ENCODE peak calls at places on chromosomes 7 and 10, in eight cellular contexts. H is endothelial cell of umbilical vein, A is sigmoid colon, G is transverse colon, B is stomach, N is GM12878, I is breast epithelium, V is HCT116. R is an unnamed sample.

GRCh38 chr7:98613601-98614425 is 3.3 kb upstream of the NPTX2 start:
- DNase-seq in H (no peak), A (no peak), G (no peak), B (no peak), N (no peak), I (no peak), V (no peak), R (no peak)

GRCh38 chr7:11341285-11341944 is 367.7 kb downstream of the PHF14 start:
- DNase-seq in H (peak; percentile 14), A (no peak), G (no peak), B (no peak), N (no peak), I (no peak), V (peak; percentile 8), R (no peak)

GRCh38 chr10:79581044-79581443 is 20.8 kb upstream of the SFTPA2 start:
- DNase-seq in H (no peak), A (no peak), G (no peak), B (no peak), N (no peak), I (no peak), V (no peak), R (no peak)

GRCh38 chr10:104328636-104328915 is 9.7 kb downstream of the ITPRIP start:
- DNase-seq in H (no peak), A (no peak), G (no peak), B (no peak), N (no peak), I (no peak), V (no peak), R (no peak)

GRCh38 chr7:78265086-78265485 is 466.5 kb downstream of the PHTF2 start:
- DNase-seq in H (no peak), A (no peak), G (no peak), B (no peak), N (no peak), I (no peak), V (no peak), R (no peak)

GRCh38 chr7:140059288-140060242 is 3.2 kb downstream of the PARP12 start:
- DNase-seq in H (peak; percentile 95), A (no peak), G (peak; percentile 89), B (peak; percentile 95), N (no peak), I (no peak), V (peak; percentile 73), R (no peak)

GRCh38 chr7:158474488-158474887 is 113.1 kb downstream of the PTPRN2 start:
- DNase-seq in H (no peak), A (no peak), G (no peak), B (no peak), N (no peak), I (no peak), V (no peak), R (no peak)

GRCh38 chr7:159116581-159117339 is 27.9 kb downstream of the VIPR2 start:
- DNase-seq in H (no peak), A (no peak), G (no peak), B (no peak), N (no peak), I (peak; percentile 27), V (no peak), R (no peak)

GRCh38 chr7:1220958-1221745 is 11.5 kb upstream of the UNCX start:
- DNase-seq in H (no peak), A (no peak), G (no peak), B (no peak), N (no peak), I (no peak), V (no peak), R (no peak)

GRCh38 chr10:103812004-103812403 is 43.4 kb downstream of the SH3PXD2A start:
- DNase-seq in H (no peak), A (no peak), G (peak; percentile 83), B (peak; percentile 86), N (no peak), I (no peak), V (no peak), R (peak; percentile 61)

GRCh38 chr10:30039567-30039966 is 19.8 kb downstream of the JCAD start:
- DNase-seq in H (peak; percentile 36), A (no peak), G (no peak), B (no peak), N (no peak), I (no peak), V (no peak), R (no peak)

GRCh38 chr10:30040597-30040996 is 18.8 kb downstream of the JCAD start:
- DNase-seq in H (no peak), A (no peak), G (no peak), B (no peak), N (no peak), I (no peak), V (no peak), R (no peak)

GRCh38 chr10:30042820-30043219 is 16.6 kb downstream of the JCAD start:
- DNase-seq in H (no peak), A (no peak), G (no peak), B (no peak), N (no peak), I (no peak), V (no peak), R (no peak)

GRCh38 chr10:30039988-30040387 is 19.4 kb downstream of the JCAD start:
- DNase-seq in H (peak; percentile 35), A (no peak), G (no peak), B (no peak), N (no peak), I (no peak), V (no peak), R (no peak)

GRCh38 chr10:30041394-30042105 is 17.8 kb downstream of the JCAD start:
- DNase-seq in H (peak; percentile 96), A (no peak), G (no peak), B (no peak), N (no peak), I (no peak), V (no peak), R (no peak)
- TF ChIP-seq POLR2AphosphoS5 in H (peak; percentile 28), A (no peak), G (no peak), B (peak; percentile 26), N (no peak), I (no peak), V (no peak), R (no peak)

DNA sequence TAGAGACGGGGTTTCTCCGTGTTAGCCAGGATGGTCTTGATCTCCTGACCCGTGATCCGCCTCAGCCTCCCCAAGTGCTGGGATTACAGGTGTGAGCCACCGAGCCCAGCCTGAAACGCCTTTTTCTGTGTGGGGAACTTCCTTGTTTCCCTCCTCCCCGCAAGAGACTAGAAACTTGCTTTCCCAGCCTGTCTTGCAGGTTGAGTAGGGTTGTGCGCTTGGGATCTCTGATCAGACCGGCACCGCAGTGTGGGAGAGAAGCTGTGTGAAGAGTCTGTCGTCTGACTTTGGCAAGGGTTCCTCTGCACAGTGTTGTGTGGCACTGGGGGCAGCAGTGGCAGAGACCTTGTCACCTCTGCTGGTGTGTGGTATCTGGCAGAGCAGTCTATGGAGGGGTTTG is 28.9 kb downstream of the RBM17 start:
- DNase-seq in H (no peak), A (no peak), G (no peak), B (no peak), N (no peak), I (no peak), V (no peak), R (no peak)
- TF ChIP-seq POLR2A in H (no peak), A (no peak), G (no peak), B (no peak), N (peak; percentile 44), I (no peak), V (no peak), R (no peak)

DNA sequence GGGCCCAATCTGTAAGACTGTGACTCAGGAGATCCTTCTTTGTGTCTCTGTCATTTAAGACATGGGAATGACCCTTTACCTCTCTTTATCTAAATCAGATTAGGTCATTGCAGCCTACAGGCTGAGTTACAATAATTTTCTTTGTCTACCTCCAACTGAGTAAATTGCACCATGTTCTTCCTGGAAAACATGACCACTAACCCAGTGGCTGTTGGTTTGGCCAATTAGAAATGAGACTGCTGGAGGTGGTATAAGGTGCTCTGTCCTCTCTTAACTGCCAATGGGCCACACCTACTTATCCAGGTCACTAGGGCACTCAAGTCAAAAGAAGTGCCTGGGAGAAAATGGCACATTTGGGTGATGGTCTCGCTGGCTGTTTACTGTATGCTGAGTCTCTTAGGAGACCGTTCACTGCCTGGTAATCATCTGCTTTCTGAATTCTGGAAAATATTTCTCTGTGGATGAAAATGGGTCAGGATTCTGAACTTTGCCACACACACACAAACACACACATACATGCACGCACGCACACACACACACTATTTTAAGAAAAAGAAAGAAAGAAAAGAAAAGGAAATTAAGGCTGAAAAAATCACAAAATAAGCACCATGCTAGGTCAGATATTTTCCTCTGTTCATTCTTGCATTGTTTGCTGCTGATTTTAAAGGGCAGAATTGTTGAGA is 16.4 kb downstream of the STAMBPL1 start:
- DNase-seq in H (no peak), A (no peak), G (peak; percentile 63), B (no peak), N (no peak), I (no peak), V (peak; percentile 70), R (no peak)
- H3K4me1 ChIP-seq in H (no peaks in the 10 kb centered on the region), A (peaks cover 13% of the 10 kb centered on the region), G (peaks cover 96% of the 10 kb centered on the region), B (peaks cover 22% of the 10 kb centered on the region), N (peaks cover 42% of the 10 kb centered on the region), I (no peaks in the 10 kb centered on the region), V (peaks cover 32% of the 10 kb centered on the region), R (peaks cover 79% of the 10 kb centered on the region)

GRCh38 chr10:69088471-69088769 is 517 bp downstream of the SRGN start:
- DNase-seq in H (no peak), A (no peak), G (no peak), B (no peak), N (no peak), I (no peak), V (no peak), R (no peak)

GRCh38 chr10:69088801-69089501 is 1.0 kb downstream of the SRGN start:
- DNase-seq in H (peak; percentile 79), A (no peak), G (no peak), B (no peak), N (peak; percentile 61), I (no peak), V (no peak), R (no peak)

GRCh38 chr10:69087600-69088470 is at the start of gene SRGN:
- DNase-seq in H (peak; percentile 92), A (peak; percentile 86), G (peak; percentile 81), B (peak; percentile 70), N (peak; percentile 97), I (peak; percentile 71), V (no peak), R (peak; percentile 79)

GRCh38 chr10:69090687-69091450 is 3.0 kb downstream of the SRGN start:
- DNase-seq in H (peak; percentile 44), A (no peak), G (no peak), B (no peak), N (no peak), I (no peak), V (no peak), R (no peak)

DNA sequence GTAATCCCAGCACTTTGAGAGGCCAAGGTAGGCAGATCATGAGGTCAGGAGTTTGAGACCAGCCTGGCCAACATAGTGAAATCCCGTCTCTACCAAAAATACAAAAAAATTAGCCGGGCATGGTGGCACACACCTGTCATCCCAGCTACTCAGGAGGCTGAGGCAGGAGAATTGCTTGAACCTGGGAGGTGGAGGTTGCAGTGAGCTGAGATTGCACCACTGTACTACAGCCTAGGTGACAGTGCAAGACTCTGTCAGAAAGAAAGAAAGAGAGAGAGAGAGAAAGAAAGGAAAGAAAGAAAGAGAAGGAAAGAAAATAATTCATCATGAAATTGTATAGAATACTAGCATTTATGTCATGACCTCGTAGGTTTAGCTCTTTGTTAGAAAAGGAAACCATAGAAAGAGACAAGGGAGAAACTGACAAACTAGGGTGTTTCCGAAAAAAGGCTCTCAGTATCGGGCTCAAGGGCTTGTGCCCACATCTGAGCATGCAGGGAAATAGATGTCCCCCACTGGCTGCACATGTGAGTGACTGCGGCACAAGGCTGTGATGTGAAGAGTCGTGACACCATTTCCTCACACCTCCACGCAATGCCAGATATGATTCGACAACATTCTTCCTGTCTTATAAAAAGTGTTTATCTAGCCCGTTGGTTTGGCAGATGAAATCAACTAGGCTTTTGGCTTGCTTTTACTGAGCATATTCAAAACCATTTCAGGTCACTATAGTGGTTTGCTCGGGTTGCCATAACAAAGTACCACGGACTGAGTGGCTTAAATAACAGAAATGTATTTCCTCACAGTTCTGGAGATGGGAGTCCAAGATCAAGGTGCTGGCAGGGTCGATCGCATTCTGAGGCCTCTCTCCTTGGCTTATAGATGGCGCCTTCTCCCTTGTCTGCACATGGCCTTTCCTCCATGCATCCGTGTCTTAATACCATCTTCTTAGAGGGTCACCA is 2.0 kb downstream of the SRGN start:
- DNase-seq in H (peak; percentile 83), A (no peak), G (peak; percentile 61), B (peak; percentile 51), N (peak; percentile 65), I (peak; percentile 20), V (no peak), R (peak; percentile 84)
- TF ChIP-seq POLR2AphosphoS5 in H (peak; percentile 61), A (peak; percentile 46), G (peak; percentile 63), B (peak; percentile 64), N (peak; percentile 93), I (no peak), V (no peak), R (peak; percentile 97)

R was measured in spleen.